ENCODE peak calls at places on chromosomes 12 and 14, in five cellular contexts. M is WERI-Rb-1, F is fibroblast of pulmonary artery, E is IMR-90, O is stomach. V is an unnamed sample.

GRCh38 chr12:402127-402456 is 648 bp downstream of the CCDC77 start:
- DNase-seq in O (no peak), E (peak; percentile 41), F (peak; percentile 49), M (peak; percentile 29), V (peak; percentile 51)

GRCh38 chr14:54591461-54592245 is 24.7 kb downstream of the SAMD4A start:
- DNase-seq in M (no peak), O (no peak), E (no peak), F (no peak), V (no peak)

GRCh38 chr14:43786066-43786762 is 720.9 kb downstream of the FSCB start:
- DNase-seq in M (no peak), F (no peak), O (no peak), E (no peak), V (no peak)

GRCh38 chr12:53060721-53061276 is 10.9 kb downstream of the TNS2 start:
- DNase-seq in O (peak; percentile 56), F (no peak), M (no peak), E (no peak), V (no peak)

GRCh38 chr14:84446250-84446649 is 1083.7 kb upstream of the FLRT2 start:
- DNase-seq in E (no peak), F (no peak), M (no peak), O (no peak), V (no peak)

GRCh38 chr12:95037906-95038305 is 34.4 kb upstream of the NDUFA12 start:
- DNase-seq in M (no peak), F (no peak), E (no peak), O (no peak), V (no peak)

GRCh38 chr14:81286574-81287370 is 66.0 kb upstream of the GTF2A1 start:
- DNase-seq in E (no peak), F (no peak), M (no peak), O (no peak), V (no peak)

GRCh38 chr14:95434161-95434560 is 82.3 kb downstream of the SYNE3 start:
- DNase-seq in E (no peak), O (no peak), M (no peak), F (no peak), V (peak; percentile 8)

GRCh38 chr14:26765768-26766550 is 168.1 kb upstream of the NOVA1 start:
- DNase-seq in F (peak; percentile 95), O (no peak), E (peak; percentile 69), M (no peak), V (peak; percentile 96)

GRCh38 chr12:11719678-11720099 is 70.2 kb downstream of the ETV6 start:
- DNase-seq in M (no peak), F (peak; percentile 91), O (no peak), E (peak; percentile 98), V (peak; percentile 79)

GRCh38 chr12:12604790-12605189 is 6.9 kb upstream of the CREBL2 start:
- DNase-seq in E (no peak), F (no peak), M (no peak), O (no peak), V (no peak)

GRCh38 chr12:9340422-9341259 is 132.4 kb upstream of the PZP start:
- DNase-seq in O (no peak), F (no peak), M (no peak), E (peak; percentile 92), V (no peak)

GRCh38 chr12:38905480-38906351 is at the start of gene CPNE8:
- DNase-seq in O (peak; percentile 61), M (peak; percentile 5), E (no peak), F (peak; percentile 81), V (peak; percentile 78)

GRCh38 chr12:43551271-43551970 is 582 bp downstream of the ADAMTS20 start:
- DNase-seq in F (no peak), O (no peak), E (no peak), M (peak; percentile 20), V (no peak)

GRCh38 chr12:24661657-24662096 is 287.2 kb downstream of the BCAT1 start:
- DNase-seq in E (peak; percentile 80), O (peak; percentile 28), F (peak; percentile 89), M (no peak), V (peak; percentile 78)

GRCh38 chr14:90671382-90671781 is 144.8 kb downstream of the TTC7B start:
- DNase-seq in O (no peak), M (no peak), F (no peak), E (no peak), V (no peak)

GRCh38 chr12:125187148-125187733 is 122.0 kb downstream of the AACS start:
- DNase-seq in M (no peak), O (no peak), E (no peak), F (no peak), V (peak; percentile 18)

GRCh38 chr12:104121001-104121400 is 17.0 kb downstream of the NFYB start:
- DNase-seq in O (no peak), M (no peak), F (peak; percentile 69), E (peak; percentile 78), V (peak; percentile 75)

GRCh38 chr14:53968756-53969155 is 12.1 kb upstream of the BMP4 start:
- DNase-seq in E (no peak), M (no peak), O (no peak), F (no peak), V (no peak)

GRCh38 chr14:104803280-104803915 is 2.5 kb downstream of the ZBTB42 start:
- DNase-seq in M (no peak), E (no peak), O (no peak), F (no peak), V (no peak)

GRCh38 chr12:19945559-19946485 is 422.5 kb upstream of the PDE3A start:
- DNase-seq in E (peak; percentile 57), O (no peak), M (no peak), F (peak; percentile 74), V (peak; percentile 46)

GRCh38 chr12:96471368-96472040 is 17.9 kb upstream of the CFAP54 start:
- DNase-seq in O (no peak), E (peak; percentile 82), F (peak; percentile 55), M (no peak), V (peak; percentile 81)

GRCh38 chr12:2094597-2094996 is 41.8 kb downstream of the CACNA1C start:
- DNase-seq in O (no peak), E (peak; percentile 30), M (no peak), F (peak; percentile 35), V (no peak)

GRCh38 chr14:65373011-65373670 is 39.4 kb upstream of the FUT8 start:
- DNase-seq in O (no peak), E (no peak), M (no peak), F (no peak), V (no peak)

GRCh38 chr12:13896063-13896626 is 85.3 kb downstream of the GRIN2B start:
- DNase-seq in O (no peak), E (no peak), M (no peak), F (no peak), V (no peak)

GRCh38 chr12:112299704-112300103 is 82.5 kb downstream of the HECTD4 start:
- DNase-seq in F (no peak), E (no peak), O (no peak), M (no peak), V (no peak)

GRCh38 chr14:92729632-92730358 is 18.6 kb downstream of the LGMN start:
- DNase-seq in O (no peak), F (peak; percentile 80), E (peak; percentile 96), M (no peak), V (peak; percentile 54)

GRCh38 chr12:109113661-109114321 is 2.6 kb upstream of the ACACB start:
- DNase-seq in O (no peak), F (peak; percentile 21), M (no peak), E (no peak), V (no peak)

GRCh38 chr14:75294649-75295033 is 16.0 kb downstream of the FOS start:
- DNase-seq in F (no peak), M (no peak), O (no peak), E (no peak), V (no peak)
- TF ChIP-seq CTCF in F (peak; percentile 24), M (no peak), O (no peak), E (peak; percentile 4), V (peak; percentile 20)

GRCh38 chr14:34470319-34470718 is 8.3 kb upstream of the SPTSSA start:
- DNase-seq in M (no peak), O (no peak), F (no peak), E (no peak), V (no peak)

GRCh38 chr14:34465069-34465859 is 3.2 kb upstream of the SPTSSA start:
- DNase-seq in F (peak; percentile 79), O (no peak), M (no peak), E (peak; percentile 33), V (peak; percentile 54)

GRCh38 chr14:34463598-34463961 is 1.5 kb upstream of the SPTSSA start:
- DNase-seq in M (no peak), O (no peak), F (no peak), E (no peak), V (no peak)

GRCh38 chr14:34462132-34462893 is at the start of gene SPTSSA:
- DNase-seq in M (peak; percentile 93), E (peak; percentile 87), O (peak; percentile 92), F (peak; percentile 91), V (peak; percentile 85)

GRCh38 chr14:34466691-34467090 is 4.7 kb upstream of the SPTSSA start:
- DNase-seq in O (no peak), F (no peak), M (no peak), E (no peak), V (no peak)
- H3K4me3 ChIP-seq in O (no peak overlapping the region), F (no peak overlapping the region), M (no peak overlapping the region), E (no peak overlapping the region), V (no peak overlapping the region)

GRCh38 chr12:57719777-57720605 is 18.6 kb downstream of the AGAP2 start:
- DNase-seq in E (no peak), M (no peak), F (no peak), O (no peak), V (no peak)
- TF ChIP-seq CTCF in E (no peak), M (no peak), F (no peak), O (no peak), V (no peak)

GRCh38 chr12:116670859-116671258 is 67.0 kb downstream of the SPRING1 start:
- DNase-seq in E (no peak), O (no peak), F (no peak), M (no peak), V (no peak)

GRCh38 chr12:116665666-116666304 is 72.1 kb downstream of the SPRING1 start:
- DNase-seq in O (no peak), F (no peak), E (no peak), M (no peak), V (no peak)

GRCh38 chr12:116672010-116672409 is 65.9 kb downstream of the SPRING1 start:
- DNase-seq in O (no peak), F (no peak), M (no peak), E (no peak), V (no peak)

GRCh38 chr12:116666305-116666673 is 71.6 kb downstream of the SPRING1 start:
- DNase-seq in F (no peak), E (no peak), M (no peak), O (no peak), V (no peak)

DNA sequence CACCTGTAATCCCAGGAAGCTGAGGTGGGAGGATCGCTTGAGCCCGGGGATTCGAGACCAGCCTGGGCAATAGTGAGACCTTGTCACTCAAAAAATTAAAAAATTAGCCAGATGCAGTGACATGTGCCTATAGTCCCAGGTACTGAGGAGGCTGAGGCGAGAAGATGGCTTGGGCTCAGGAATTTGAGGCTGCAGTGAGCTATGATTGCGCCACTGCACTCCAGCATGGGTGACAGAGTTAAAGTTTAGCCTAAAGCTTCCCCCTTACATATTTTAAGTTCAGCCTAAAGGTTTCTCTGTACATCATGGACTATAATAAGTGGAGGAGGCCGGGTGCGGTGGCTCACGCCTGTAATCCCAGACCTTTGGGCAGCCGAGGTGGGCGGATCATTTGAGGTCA is 70.1 kb downstream of the SPRING1 start:
- DNase-seq in F (no peak), M (no peak), O (no peak), E (no peak), V (no peak)
- H3K4me3 ChIP-seq in F (no peak overlapping the region), M (no peak overlapping the region), O (no peak overlapping the region), E (no peak overlapping the region), V (no peak overlapping the region)

V was measured in fibroblast of the aortic adventitia.